ENCODE peak calls at places on chromosomes 1 and 21, in ten cellular contexts. One of them, this sample, is unnamed.

GRCh38 chr1:204513117-204513716 is 3.0 kb upstream of the MDM4 start:
- DNase-seq in HL-60: peak; percentile 51
- DNase-seq in left lobe of liver: no peak
- DNase-seq in gastrocnemius medialis: no peak
- DNase-seq in transverse colon: no peak
- DNase-seq in NCI-H2227 treated with DMSO at 0.1 percent for 48 hours: no peak
- DNase-seq in GM23338: no peak
- DNase-seq in T-helper 2 cell: peak; percentile 69
- DNase-seq in renal cortical epithelial cell: no peak
- DNase-seq in activated T-cell treated with anti-CD3 and anti-CD28 coated beads for 1 hour: no peak
- DNase-seq in this sample: peak; percentile 44

GRCh38 chr21:41604583-41605041 is 96.7 kb upstream of the TMPRSS2 start:
- DNase-seq in HL-60: no peak
- DNase-seq in left lobe of liver: no peak
- DNase-seq in gastrocnemius medialis: no peak
- DNase-seq in transverse colon: no peak
- DNase-seq in NCI-H2227 treated with DMSO at 0.1 percent for 48 hours: no peak
- DNase-seq in GM23338: peak; percentile 49
- DNase-seq in T-helper 2 cell: no peak
- DNase-seq in renal cortical epithelial cell: no peak
- DNase-seq in activated T-cell treated with anti-CD3 and anti-CD28 coated beads for 1 hour: no peak
- DNase-seq in this sample: no peak

GRCh38 chr1:225454733-225455132 is 26.9 kb upstream of the LBR start:
- DNase-seq in HL-60: peak; percentile 44
- DNase-seq in left lobe of liver: no peak
- DNase-seq in gastrocnemius medialis: no peak
- DNase-seq in transverse colon: peak; percentile 14
- DNase-seq in NCI-H2227 treated with DMSO at 0.1 percent for 48 hours: no peak
- DNase-seq in GM23338: no peak
- DNase-seq in T-helper 2 cell: peak; percentile 39
- DNase-seq in renal cortical epithelial cell: peak; percentile 99
- DNase-seq in activated T-cell treated with anti-CD3 and anti-CD28 coated beads for 1 hour: no peak
- DNase-seq in this sample: no peak

GRCh38 chr21:43634618-43635017 is 24.7 kb downstream of the HSF2BP start:
- DNase-seq in HL-60: no peak
- DNase-seq in left lobe of liver: no peak
- DNase-seq in gastrocnemius medialis: no peak
- DNase-seq in transverse colon: no peak
- DNase-seq in NCI-H2227 treated with DMSO at 0.1 percent for 48 hours: no peak
- DNase-seq in GM23338: no peak
- DNase-seq in T-helper 2 cell: no peak
- DNase-seq in renal cortical epithelial cell: peak; percentile 18
- DNase-seq in activated T-cell treated with anti-CD3 and anti-CD28 coated beads for 1 hour: no peak
- DNase-seq in this sample: no peak

GRCh38 chr1:211734791-211735190 is 59.4 kb upstream of the NEK2 start:
- DNase-seq in HL-60: no peak
- DNase-seq in left lobe of liver: no peak
- DNase-seq in gastrocnemius medialis: no peak
- DNase-seq in transverse colon: peak; percentile 75
- DNase-seq in NCI-H2227 treated with DMSO at 0.1 percent for 48 hours: no peak
- DNase-seq in GM23338: no peak
- DNase-seq in T-helper 2 cell: no peak
- DNase-seq in renal cortical epithelial cell: no peak
- DNase-seq in activated T-cell treated with anti-CD3 and anti-CD28 coated beads for 1 hour: no peak
- DNase-seq in this sample: no peak

GRCh38 chr1:169809370-169810095 is 14.8 kb upstream of the METTL18 start:
- DNase-seq in HL-60: no peak
- DNase-seq in left lobe of liver: no peak
- DNase-seq in gastrocnemius medialis: no peak
- DNase-seq in transverse colon: no peak
- DNase-seq in NCI-H2227 treated with DMSO at 0.1 percent for 48 hours: peak; percentile 35
- DNase-seq in GM23338: peak; percentile 57
- DNase-seq in T-helper 2 cell: no peak
- DNase-seq in renal cortical epithelial cell: peak; percentile 42
- DNase-seq in activated T-cell treated with anti-CD3 and anti-CD28 coated beads for 1 hour: no peak
- DNase-seq in this sample: peak; percentile 27

GRCh38 chr1:101298663-101299062 is 61.8 kb downstream of the S1PR1 start:
- DNase-seq in HL-60: no peak
- DNase-seq in left lobe of liver: no peak
- DNase-seq in gastrocnemius medialis: no peak
- DNase-seq in transverse colon: no peak
- DNase-seq in NCI-H2227 treated with DMSO at 0.1 percent for 48 hours: no peak
- DNase-seq in GM23338: no peak
- DNase-seq in T-helper 2 cell: no peak
- DNase-seq in renal cortical epithelial cell: no peak
- DNase-seq in activated T-cell treated with anti-CD3 and anti-CD28 coated beads for 1 hour: no peak
- DNase-seq in this sample: no peak

GRCh38 chr1:22846453-22846852 is 126.2 kb downstream of the LACTBL1 start:
- DNase-seq in HL-60: no peak
- DNase-seq in left lobe of liver: no peak
- DNase-seq in gastrocnemius medialis: no peak
- DNase-seq in transverse colon: no peak
- DNase-seq in NCI-H2227 treated with DMSO at 0.1 percent for 48 hours: no peak
- DNase-seq in GM23338: no peak
- DNase-seq in T-helper 2 cell: no peak
- DNase-seq in renal cortical epithelial cell: no peak
- DNase-seq in activated T-cell treated with anti-CD3 and anti-CD28 coated beads for 1 hour: no peak
- DNase-seq in this sample: no peak

GRCh38 chr1:39656416-39656815 is 15.5 kb downstream of the NT5C1A start:
- DNase-seq in HL-60: no peak
- DNase-seq in left lobe of liver: no peak
- DNase-seq in gastrocnemius medialis: no peak
- DNase-seq in transverse colon: no peak
- DNase-seq in NCI-H2227 treated with DMSO at 0.1 percent for 48 hours: no peak
- DNase-seq in GM23338: no peak
- DNase-seq in T-helper 2 cell: no peak
- DNase-seq in renal cortical epithelial cell: no peak
- DNase-seq in activated T-cell treated with anti-CD3 and anti-CD28 coated beads for 1 hour: no peak
- DNase-seq in this sample: no peak